ENCODE peak calls at places on chromosome 21, in ten cellular contexts. O, E, J, G, Q, F, R, U, P and Y are unnamed samples.

GRCh38 chr21:27422435-27422834 is 455.5 kb upstream of the ADAMTS5 start:
- DNase-seq in O (no peak), E (no peak), J (no peak), G (no peak), Q (no peak), F (peak), R (no peak), U (no peak), P (no peak), Y (no peak)

GRCh38 chr21:26843912-26844257 is 1.3 kb downstream of the ADAMTS1 start:
- DNase-seq in O (no peak), E (no peak), J (no peak), G (no peak), Q (peak), F (peak), R (peak), U (peak), P (no peak), Y (no peak)

GRCh38 chr21:33168886-33169285 is 60.9 kb upstream of the IFNAR2 start:
- DNase-seq in O (no peak), E (no peak), J (no peak), G (no peak), Q (no peak), F (no peak), R (no peak), U (no peak), P (no peak), Y (no peak)

GRCh38 chr21:29849735-29850176 is 90.0 kb downstream of the GRIK1 start:
- DNase-seq in O (peak), E (no peak), J (peak), G (no peak), Q (peak), F (peak), R (peak), U (peak), P (peak), Y (peak)

GRCh38 chr21:25457411-25457810 is 149.9 kb downstream of the MRPL39 start:
- DNase-seq in O (no peak), E (no peak), J (peak), G (no peak), Q (no peak), F (peak), R (peak), U (peak), P (no peak), Y (no peak)

GRCh38 chr21:27024316-27024715 is 57.4 kb upstream of the ADAMTS5 start:
- DNase-seq in O (no peak), E (no peak), J (no peak), G (no peak), Q (no peak), F (peak), R (peak), U (no peak), P (no peak), Y (no peak)

GRCh38 chr21:31536138-31536537 is 123.4 kb upstream of the SOD1 start:
- DNase-seq in O (no peak), E (no peak), J (no peak), G (no peak), Q (no peak), F (no peak), R (no peak), U (no peak), P (no peak), Y (no peak)

GRCh38 chr21:37587635-37588177 is 221.1 kb downstream of the DYRK1A start:
- DNase-seq in O (no peak), E (no peak), J (no peak), G (no peak), Q (no peak), F (no peak), R (no peak), U (no peak), P (no peak), Y (no peak)

GRCh38 chr21:25934771-25935224 is 200.0 kb downstream of the GABPA start:
- DNase-seq in O (peak), E (no peak), J (no peak), G (peak), Q (peak), F (peak), R (peak), U (peak), P (peak), Y (peak)

GRCh38 chr21:31991356-31992331 is 118.8 kb downstream of the HUNK start:
- DNase-seq in O (no peak), E (no peak), J (peak), G (no peak), Q (no peak), F (no peak), R (no peak), U (no peak), P (no peak), Y (no peak)

DNA sequence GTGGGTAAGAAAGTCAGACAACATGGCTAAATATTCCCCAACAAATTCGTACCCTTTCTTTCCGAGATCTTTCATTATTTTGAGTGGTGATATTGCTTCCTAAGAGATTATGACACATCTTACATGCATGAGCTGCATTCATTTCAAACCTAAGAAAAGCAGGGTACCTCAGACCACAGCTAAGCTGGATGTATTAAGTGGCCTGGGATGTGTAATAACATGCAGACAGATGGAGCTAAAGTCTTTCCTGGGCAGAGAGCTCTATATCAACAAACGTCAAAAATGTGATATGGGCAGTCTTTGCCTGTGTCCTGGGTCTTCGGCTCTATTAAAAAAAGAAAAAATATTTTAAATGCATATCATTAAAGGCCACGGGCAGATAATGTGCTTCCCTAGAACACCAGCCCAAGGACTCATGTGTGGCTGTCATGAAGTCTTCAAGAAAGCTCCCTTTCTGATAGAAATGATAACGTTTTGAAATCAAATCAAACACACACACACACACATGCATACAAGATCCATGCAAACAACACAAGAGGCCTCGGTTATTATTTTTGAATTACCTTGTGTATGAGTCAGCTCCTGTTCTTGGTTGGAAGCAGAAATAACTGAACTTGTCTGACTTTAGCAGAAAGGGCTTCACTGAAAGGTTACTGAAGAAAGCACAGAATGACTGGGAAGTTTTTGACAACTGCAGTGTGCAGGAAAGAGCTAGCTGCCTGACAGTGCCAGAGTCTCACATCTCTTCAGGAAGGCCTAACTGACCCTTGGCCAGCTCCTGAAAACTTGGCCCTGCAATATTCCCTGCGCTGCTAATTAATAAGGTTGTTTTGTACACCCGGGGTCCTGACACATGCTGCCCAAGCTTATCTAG is 231.2 kb downstream of the DSCAM start:
- DNase-seq in O (no peak), E (no peak), J (no peak), G (no peak), Q (no peak), F (peak), R (no peak), U (no peak), P (no peak), Y (no peak)
- H3K27ac ChIP-seq in O (no peak), E (no peak), J (no peak), G (no peak), Q (no peak), F (no peak), R (peak), U (no peak), P (no peak), Y (no peak)

DNA sequence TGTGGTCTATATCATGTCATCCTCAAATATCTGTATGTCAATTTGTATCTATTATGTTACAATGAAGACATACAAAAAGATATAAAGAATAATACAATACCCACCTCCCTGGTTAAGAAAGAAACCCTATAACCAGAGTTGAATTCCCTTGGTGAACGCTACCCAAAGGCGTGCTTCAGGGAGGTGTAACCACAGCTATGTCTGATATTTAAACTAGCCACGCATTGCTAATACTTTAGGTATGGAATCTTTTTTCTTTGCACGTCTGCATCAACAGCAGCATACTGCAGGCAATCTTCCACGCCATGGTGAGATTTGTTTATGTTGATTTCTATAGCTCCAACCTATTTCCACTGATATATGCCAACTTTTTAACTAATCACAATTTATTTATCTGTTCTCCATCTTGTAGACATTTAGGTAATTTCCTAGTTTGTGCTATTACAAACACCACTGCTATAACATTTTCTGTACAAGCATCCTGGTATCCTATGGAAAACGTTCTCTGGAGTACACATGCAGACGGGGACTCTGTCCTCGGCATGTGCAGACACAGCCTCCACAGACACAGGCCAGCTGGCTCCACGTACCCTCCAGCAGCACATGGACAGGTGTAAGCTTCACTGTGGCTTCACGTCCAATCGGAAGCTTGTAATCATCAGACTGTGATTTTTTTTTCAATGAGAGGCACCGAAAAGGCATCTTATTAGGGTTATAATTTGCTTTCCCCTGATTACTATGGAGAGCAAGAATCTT is 58.5 kb downstream of the HSF2BP start:
- DNase-seq in O (no peak), E (no peak), J (no peak), G (no peak), Q (peak), F (peak), R (peak), U (no peak), P (no peak), Y (no peak)
- H3K27ac ChIP-seq in O (no peak), E (no peak), J (no peak), G (no peak), Q (peak), F (peak), R (no peak), U (no peak), P (no peak), Y (no peak)

DNA sequence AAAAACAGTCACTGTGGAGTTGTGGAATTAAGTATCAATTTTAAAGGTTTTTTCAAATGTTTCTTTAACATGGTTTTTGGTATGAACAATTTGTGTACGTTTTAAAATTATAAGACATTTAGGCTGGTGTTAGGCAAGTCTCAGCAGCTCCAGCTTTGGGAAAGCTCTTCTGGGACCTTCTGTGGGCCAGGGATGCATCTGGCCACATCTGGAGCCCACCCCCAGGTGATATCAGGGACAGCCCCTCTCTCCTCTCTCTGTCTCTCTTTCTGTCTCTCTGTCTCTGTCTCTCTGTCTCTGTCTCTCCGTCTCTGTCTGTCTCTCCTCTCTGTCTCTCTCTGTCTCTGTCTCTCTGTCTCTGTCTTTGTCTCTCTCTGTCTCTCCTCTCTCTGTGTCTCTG is 1.3 kb upstream of the COL6A1 start:
- DNase-seq in O (no peak), E (no peak), J (no peak), G (no peak), Q (no peak), F (no peak), R (no peak), U (no peak), P (no peak), Y (no peak)
- H3K27ac ChIP-seq in O (no peak), E (no peak), J (no peak), G (no peak), Q (no peak), F (peak), R (no peak), U (no peak), P (peak), Y (peak)

GRCh38 chr21:43597052-43597451 is 62.2 kb downstream of the HSF2BP start:
- DNase-seq in O (no peak), E (no peak), J (no peak), G (no peak), Q (peak), F (peak), R (peak), U (no peak), P (no peak), Y (no peak)

GRCh38 chr21:43596616-43597015 is 62.7 kb downstream of the HSF2BP start:
- DNase-seq in O (no peak), E (no peak), J (no peak), G (no peak), Q (no peak), F (no peak), R (no peak), U (no peak), P (no peak), Y (no peak)

GRCh38 chr21:43599728-43600127 is 59.6 kb downstream of the HSF2BP start:
- DNase-seq in O (no peak), E (no peak), J (no peak), G (no peak), Q (no peak), F (no peak), R (no peak), U (no peak), P (no peak), Y (no peak)

GRCh38 chr21:43598416-43599120 is 60.7 kb downstream of the HSF2BP start:
- DNase-seq in O (no peak), E (no peak), J (no peak), G (no peak), Q (no peak), F (peak), R (peak), U (no peak), P (no peak), Y (no peak)

DNA sequence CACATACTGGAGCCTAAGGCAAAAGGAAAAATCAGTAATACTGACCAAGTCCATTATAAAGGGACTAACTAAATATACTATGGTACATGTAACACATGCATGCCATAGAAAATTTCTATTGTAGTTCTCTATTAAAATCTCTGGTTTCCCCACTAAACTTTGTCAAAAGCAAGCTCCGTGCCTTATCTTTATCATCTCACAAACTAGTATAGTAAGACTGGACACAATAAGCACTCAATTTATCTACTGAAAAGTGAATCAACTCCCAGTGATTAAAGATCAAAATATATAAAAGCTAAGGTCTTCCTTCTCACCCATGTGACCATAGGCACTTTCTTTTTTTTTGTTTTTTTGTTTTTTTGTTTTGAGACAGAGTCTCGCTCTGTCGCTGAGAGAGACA is 61.4 kb downstream of the HSF2BP start:
- DNase-seq in O (no peak), E (no peak), J (no peak), G (no peak), Q (no peak), F (no peak), R (no peak), U (no peak), P (no peak), Y (no peak)
- H3K27ac ChIP-seq in O (no peak), E (no peak), J (no peak), G (no peak), Q (peak), F (no peak), R (no peak), U (no peak), P (no peak), Y (no peak)

DNA sequence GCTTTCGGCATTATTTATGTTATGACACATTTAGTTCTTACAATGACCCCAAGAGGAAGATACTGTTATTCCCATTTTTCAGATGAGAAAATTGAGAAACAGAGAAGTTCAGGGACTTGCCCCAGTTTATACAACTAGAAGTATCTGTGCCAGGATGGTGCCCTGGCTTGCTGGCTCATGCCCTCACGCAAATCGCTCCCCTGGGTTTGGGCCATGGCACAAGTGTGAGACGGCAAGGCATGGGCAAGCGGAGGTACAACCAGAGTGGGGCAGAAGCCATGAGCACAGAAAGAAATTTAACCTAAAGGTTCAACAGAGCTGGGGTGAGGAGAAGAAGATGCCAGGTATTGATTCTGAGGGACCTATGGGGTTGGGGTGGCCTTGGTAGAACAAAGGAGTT is 469.8 kb downstream of the DSCAM start:
- DNase-seq in O (no peak), E (no peak), J (no peak), G (no peak), Q (no peak), F (no peak), R (no peak), U (no peak), P (no peak), Y (no peak)
- H3K27ac ChIP-seq in O (no peak), E (no peak), J (no peak), G (no peak), Q (no peak), F (no peak), R (no peak), U (no peak), P (no peak), Y (no peak)

GRCh38 chr21:42925114-42925907 is at the start of gene ERVH48-1:
- DNase-seq in O (no peak), E (no peak), J (no peak), G (no peak), Q (no peak), F (no peak), R (peak), U (no peak), P (no peak), Y (no peak)
- H3K27ac ChIP-seq in O (no peak), E (no peak), J (no peak), G (no peak), Q (peak), F (no peak), R (peak), U (no peak), P (no peak), Y (no peak)

DNA sequence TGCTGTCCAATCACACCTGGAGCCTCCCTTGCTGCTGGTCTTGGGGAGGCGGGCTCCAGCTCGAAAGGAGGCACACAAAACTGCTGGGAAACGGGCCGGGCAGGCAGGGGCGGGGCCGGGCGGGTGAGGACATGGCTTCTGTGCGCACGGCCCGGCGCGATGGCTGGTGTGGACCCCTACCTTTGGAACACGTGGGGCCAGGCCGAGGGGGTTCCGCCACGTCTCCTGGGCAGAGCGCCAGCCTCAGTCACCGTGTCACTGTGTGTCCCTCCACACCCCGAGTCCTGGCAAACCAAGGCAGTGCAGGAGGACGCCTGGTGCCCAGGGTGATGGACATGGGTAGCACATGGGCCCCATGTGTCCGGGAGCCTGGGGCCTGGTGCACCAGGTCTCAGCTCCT is 42.0 kb upstream of the ADARB1 start:
- DNase-seq in O (no peak), E (no peak), J (no peak), G (no peak), Q (no peak), F (no peak), R (no peak), U (no peak), P (no peak), Y (peak)
- H3K27ac ChIP-seq in O (no peak), E (no peak), J (no peak), G (peak), Q (no peak), F (no peak), R (no peak), U (no peak), P (peak), Y (no peak)

DNA sequence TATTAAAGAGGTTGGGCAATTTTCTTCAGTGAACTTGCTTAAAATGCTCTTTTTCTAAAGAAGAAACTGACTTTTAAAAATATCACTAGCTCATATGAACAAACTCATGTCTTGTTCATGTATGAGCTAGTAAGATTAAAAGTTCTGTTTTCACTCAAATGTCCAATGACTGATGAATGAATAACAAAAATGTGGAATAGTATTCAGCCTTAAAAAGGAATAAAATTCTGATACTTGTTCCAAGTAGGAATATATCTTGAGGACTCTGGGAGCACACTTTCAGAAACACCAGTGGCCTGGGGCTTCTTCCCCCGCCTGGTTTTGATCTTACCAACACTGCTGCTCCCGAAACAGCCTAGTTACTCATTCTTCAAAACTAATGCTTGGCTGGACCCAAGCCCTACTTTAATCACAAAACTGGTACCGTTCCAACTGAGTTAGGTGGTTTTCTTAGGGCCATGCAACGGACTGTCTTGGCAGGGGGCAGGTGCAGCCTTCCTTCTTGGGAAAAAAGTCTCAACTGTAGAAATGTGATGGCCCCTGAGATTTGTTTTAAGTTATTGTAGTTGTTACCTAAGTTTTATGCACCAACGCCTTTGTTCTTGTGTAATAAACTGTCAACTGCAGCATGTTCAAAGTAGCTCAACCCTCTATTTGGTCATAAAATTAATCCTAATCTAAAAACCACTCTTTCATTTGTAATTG is 115.9 kb downstream of the ETS2 start:
- DNase-seq in O (no peak), E (no peak), J (peak), G (no peak), Q (no peak), F (peak), R (no peak), U (no peak), P (no peak), Y (no peak)
- H3K27ac ChIP-seq in O (peak), E (peak), J (no peak), G (peak), Q (no peak), F (peak), R (no peak), U (no peak), P (peak), Y (no peak)